ENCODE peak calls at places on chromosome 15, in seven cellular contexts. Z is nucleus accumbens, I is neural crest cell, F is KBM-7, P is NCI-H2171 treated with DMSO at 0.1 percent for 48 hours, T is OCI-LY7, U is epithelial cell of esophagus. A is an unnamed sample.

GRCh38 chr15:68354923-68355322 is 77.0 kb downstream of the ITGA11 start:
- DNase-seq in Z (no peak), I (no peak), F (no peak), P (no peak), T (no peak), U (peak), A (no peak)

GRCh38 chr15:58590236-58590635 is 158.4 kb downstream of the LIPC start:
- DNase-seq in Z (no peak), I (no peak), F (no peak), P (no peak), T (no peak), U (no peak), A (no peak)

GRCh38 chr15:71273731-71274447 is 158.6 kb downstream of the THSD4 start:
- DNase-seq in Z (no peak), I (no peak), F (no peak), P (no peak), T (no peak), U (no peak), A (no peak)

GRCh38 chr15:26325495-26325894 is 447.4 kb downstream of the GABRB3 start:
- DNase-seq in Z (no peak), I (no peak), F (no peak), P (peak), T (no peak), U (no peak), A (no peak)

GRCh38 chr15:78007211-78007956 is 70.1 kb downstream of the TBC1D2B start:
- DNase-seq in Z (no peak), I (no peak), F (no peak), P (no peak), T (no peak), U (no peak), A (no peak)

GRCh38 chr15:70081612-70082011 is 16.1 kb downstream of the TLE3 start:
- DNase-seq in Z (no peak), I (no peak), F (no peak), P (no peak), T (no peak), U (no peak), A (no peak)

GRCh38 chr15:48370460-48370859 is 39.2 kb downstream of the DUT start:
- DNase-seq in Z (no peak), I (no peak), F (no peak), P (peak), T (no peak), U (peak), A (no peak)

GRCh38 chr15:101027920-101028319 is 108.8 kb downstream of the LRRK1 start:
- DNase-seq in Z (no peak), I (no peak), F (no peak), P (no peak), T (no peak), U (no peak), A (no peak)

GRCh38 chr15:82052751-82053150 is 6.9 kb upstream of the MEX3B start:
- DNase-seq in Z (no peak), I (no peak), F (no peak), P (no peak), T (no peak), U (no peak), A (no peak)

GRCh38 chr15:55357774-55358173 is 38.8 kb downstream of the PIGB start:
- DNase-seq in Z (no peak), I (no peak), F (no peak), P (no peak), T (no peak), U (peak), A (no peak)

GRCh38 chr15:67116742-67117141 is 51.3 kb downstream of the SMAD3 start:
- DNase-seq in Z (no peak), I (no peak), F (no peak), P (no peak), T (no peak), U (peak), A (no peak)

GRCh38 chr15:95812491-95812890 is 518.0 kb upstream of the NR2F2 start:
- DNase-seq in Z (no peak), I (no peak), F (no peak), P (no peak), T (no peak), U (peak), A (no peak)